ENCODE peak calls at places on chromosomes 7 and 10, in five cellular contexts. L is pancreas, T is cardiac muscle cell, M is mammary epithelial cell, D is astrocyte. F is an unnamed sample.

GRCh38 chr7:76080211-76080610 is 32.3 kb downstream of the MDH2 start:
- DNase-seq in M (no peak), T (no peak), D (no peak), L (no peak), F (no peak)

GRCh38 chr10:86967481-86967941 is 771 bp upstream of the ADIRF start:
- DNase-seq in M (no peak), T (no peak), D (no peak), L (no peak), F (no peak)

GRCh38 chr10:104120061-104120460 is 1.9 kb upstream of the SFR1 start:
- DNase-seq in L (no peak), T (no peak), M (peak; percentile 89), D (no peak), F (peak; percentile 30)

GRCh38 chr10:122849900-122850605 is 4.4 kb upstream of the CUZD1 start:
- DNase-seq in M (no peak), L (peak; percentile 63), T (no peak), D (peak; percentile 11), F (no peak)

GRCh38 chr7:80385512-80385911 is 126.4 kb downstream of the GNAT3 start:
- DNase-seq in L (no peak), D (no peak), T (no peak), M (peak; percentile 34), F (no peak)

GRCh38 chr7:36119005-36119711 is 33.9 kb upstream of the EEPD1 start:
- DNase-seq in L (no peak), M (peak; percentile 94), T (no peak), D (peak; percentile 94), F (peak; percentile 99)

GRCh38 chr10:82438277-82438676 is 563.3 kb downstream of the NRG3 start:
- DNase-seq in T (no peak), M (no peak), L (no peak), D (no peak), F (no peak)

GRCh38 chr7:65475734-65476319 is 102.2 kb downstream of the ZNF92 start:
- DNase-seq in L (no peak), M (peak; percentile 58), D (peak; percentile 36), T (no peak), F (no peak)

GRCh38 chr7:73438547-73439245 is 5.1 kb downstream of the FZD9 start:
- DNase-seq in M (no peak), D (no peak), T (no peak), L (no peak), F (no peak)

GRCh38 chr7:94763268-94763667 is 107.3 kb upstream of the SGCE start:
- DNase-seq in D (no peak), T (no peak), M (no peak), L (no peak), F (peak; percentile 58)

GRCh38 chr7:24825315-24825917 is 68.2 kb upstream of the GSDME start:
- DNase-seq in M (peak; percentile 57), D (no peak), T (no peak), L (no peak), F (no peak)

GRCh38 chr10:103448751-103449150 is 3.4 kb downstream of the CALHM2 start:
- DNase-seq in T (no peak), D (peak; percentile 72), L (no peak), M (peak; percentile 73), F (peak; percentile 90)

GRCh38 chr10:30396708-30397107 is 37.3 kb upstream of the MAP3K8 start:
- DNase-seq in M (no peak), T (no peak), D (no peak), L (no peak), F (no peak)

GRCh38 chr10:95513941-95514392 is 47.2 kb downstream of the SORBS1 start:
- DNase-seq in L (peak; percentile 70), D (peak; percentile 79), T (no peak), M (peak; percentile 77), F (peak; percentile 27)

GRCh38 chr10:24680647-24681475 is 42.8 kb downstream of the ARHGAP21 start:
- DNase-seq in M (no peak), L (no peak), T (no peak), D (peak; percentile 72), F (peak; percentile 72)

GRCh38 chr10:48306870-48307531 is 524 bp downstream of the MAPK8 start:
- DNase-seq in D (peak; percentile 36), T (peak; percentile 77), M (peak; percentile 32), L (no peak), F (peak; percentile 20)

GRCh38 chr10:9296206-9296605 is 1241.7 kb downstream of the GATA3 start:
- DNase-seq in T (no peak), D (peak; percentile 15), M (no peak), L (no peak), F (no peak)

GRCh38 chr10:66786705-66787104 is 139.1 kb upstream of the LRRTM3 start:
- DNase-seq in L (no peak), M (no peak), D (no peak), T (no peak), F (no peak)

GRCh38 chr10:23892296-23892695 is 316.6 kb upstream of the KIAA1217 start:
- DNase-seq in T (no peak), M (peak; percentile 29), L (no peak), D (peak; percentile 33), F (no peak)

GRCh38 chr7:31890198-31890597 is 180.0 kb downstream of the PDE1C start:
- DNase-seq in M (peak; percentile 83), D (no peak), L (no peak), T (no peak), F (no peak)

GRCh38 chr7:129376778-129377700 is 57.2 kb upstream of the STRIP2 start:
- DNase-seq in D (peak; percentile 21), L (no peak), M (peak; percentile 39), T (no peak), F (peak; percentile 38)

GRCh38 chr10:103021150-103021896 is 103.2 kb downstream of the CNNM2 start:
- DNase-seq in T (no peak), L (no peak), M (no peak), D (peak; percentile 4), F (no peak)

GRCh38 chr10:130658687-130659290 is 522.6 kb downstream of the GLRX3 start:
- DNase-seq in T (no peak), M (no peak), L (no peak), D (no peak), F (no peak)

GRCh38 chr10:43255644-43256431 is 11.0 kb downstream of the RASGEF1A start:
- DNase-seq in T (peak; percentile 47), D (no peak), L (no peak), M (no peak), F (peak; percentile 4)

GRCh38 chr10:43028143-43028542 is 48.7 kb upstream of the RET start:
- DNase-seq in L (no peak), T (no peak), M (no peak), D (no peak), F (no peak)

GRCh38 chr10:76881477-76882220 is 756.0 kb downstream of the KCNMA1 start:
- DNase-seq in M (peak; percentile 9), T (no peak), D (no peak), L (no peak), F (peak; percentile 31)

GRCh38 chr7:70736715-70737460 is 395.1 kb upstream of the GALNT17 start:
- DNase-seq in T (no peak), M (peak; percentile 24), D (peak; percentile 91), L (no peak), F (peak; percentile 92)

GRCh38 chr10:132382231-132382922 is 14.6 kb upstream of the PWWP2B start:
- DNase-seq in T (no peak), L (peak; percentile 6), D (peak; percentile 45), M (no peak), F (no peak)

GRCh38 chr7:2037805-2038635 is 194.7 kb downstream of the MAD1L1 start:
- DNase-seq in T (no peak), D (peak; percentile 68), L (peak; percentile 34), M (no peak), F (peak; percentile 94)

GRCh38 chr10:102322914-102323313 is 72.6 kb upstream of the NFKB2 start:
- DNase-seq in L (no peak), D (peak; percentile 74), T (no peak), M (no peak), F (no peak)

GRCh38 chr7:127927339-127927679 is 103.9 kb downstream of the LRRC4 start:
- DNase-seq in T (peak; percentile 51), D (peak; percentile 60), L (peak; percentile 41), M (no peak), F (peak; percentile 80)

DNA sequence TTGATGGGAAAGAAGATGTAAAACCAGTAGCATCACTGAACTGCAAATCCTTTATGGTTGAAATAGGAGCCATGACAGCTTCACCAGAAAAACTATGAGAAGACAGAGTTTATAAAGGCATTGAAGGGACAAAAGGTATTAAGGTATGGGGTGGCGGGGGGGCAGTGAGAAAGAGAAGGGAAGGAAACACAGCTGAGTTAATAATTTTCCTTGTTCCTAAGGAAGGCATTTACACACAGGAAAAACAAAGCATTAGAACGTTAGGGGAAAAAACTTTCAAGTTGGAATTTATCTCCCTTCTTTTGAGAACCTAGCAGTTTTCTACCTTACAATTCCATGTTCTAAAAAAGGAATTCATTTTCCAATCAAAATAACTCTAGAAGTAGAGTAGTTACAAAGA is 4.4 kb downstream of the LARP4B start:
- DNase-seq in D (no peak), T (no peak), M (no peak), L (no peak), F (no peak)
- H3K4me3 ChIP-seq in D (no peak overlapping the region), T (no peak overlapping the region), M (no peak overlapping the region), L (no peak overlapping the region), F (no peak overlapping the region)

DNA sequence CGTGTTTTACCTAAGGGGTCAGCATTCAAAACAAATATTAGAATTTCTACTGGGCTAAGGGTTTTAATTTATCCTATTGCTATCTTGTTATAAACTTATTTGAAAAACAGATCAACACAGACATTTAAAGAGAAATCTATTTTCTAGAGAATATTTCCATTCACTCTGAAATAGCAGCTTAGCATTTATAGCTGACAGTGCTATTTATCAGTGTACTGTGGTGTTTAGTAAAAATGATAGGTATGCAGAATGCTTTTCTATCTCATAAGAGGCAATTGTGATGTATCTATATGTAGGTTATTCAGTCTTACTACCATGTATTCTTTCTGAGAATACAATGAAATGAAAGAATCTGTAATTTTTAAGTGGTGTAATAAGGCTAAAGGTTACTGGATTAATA is 1077.4 kb downstream of the REEP3 start:
- DNase-seq in M (no peak), L (no peak), T (no peak), D (no peak), F (no peak)
- TF ChIP-seq CTCF in M (no peak), L (no peak), T (no peak), D (no peak), F (no peak)

DNA sequence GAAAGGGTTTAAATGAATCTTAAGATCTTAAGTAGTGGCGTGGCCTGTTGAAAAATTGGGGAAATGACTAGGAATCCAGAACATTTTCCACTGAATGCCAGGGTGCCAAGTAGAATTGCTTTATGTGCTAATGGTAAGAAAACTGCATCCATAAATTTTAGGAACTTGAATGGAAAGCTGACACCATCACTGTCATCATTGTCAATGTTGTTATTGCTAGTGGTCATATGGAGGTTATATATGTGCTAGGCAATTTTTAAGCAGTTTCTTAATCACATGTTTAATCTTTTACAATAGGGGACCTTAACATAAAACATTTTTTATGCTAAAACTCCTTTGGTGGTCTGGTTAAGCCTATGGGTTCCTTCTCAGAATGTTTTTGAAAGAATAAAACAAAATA is 13.1 kb downstream of the MARCHF5 start:
- DNase-seq in L (no peak), D (no peak), M (no peak), T (no peak), F (no peak)
- H3K4me3 ChIP-seq in L (no peak overlapping the region), D (no peak overlapping the region), M (no peak overlapping the region), T (no peak overlapping the region), F (no peak overlapping the region)

DNA sequence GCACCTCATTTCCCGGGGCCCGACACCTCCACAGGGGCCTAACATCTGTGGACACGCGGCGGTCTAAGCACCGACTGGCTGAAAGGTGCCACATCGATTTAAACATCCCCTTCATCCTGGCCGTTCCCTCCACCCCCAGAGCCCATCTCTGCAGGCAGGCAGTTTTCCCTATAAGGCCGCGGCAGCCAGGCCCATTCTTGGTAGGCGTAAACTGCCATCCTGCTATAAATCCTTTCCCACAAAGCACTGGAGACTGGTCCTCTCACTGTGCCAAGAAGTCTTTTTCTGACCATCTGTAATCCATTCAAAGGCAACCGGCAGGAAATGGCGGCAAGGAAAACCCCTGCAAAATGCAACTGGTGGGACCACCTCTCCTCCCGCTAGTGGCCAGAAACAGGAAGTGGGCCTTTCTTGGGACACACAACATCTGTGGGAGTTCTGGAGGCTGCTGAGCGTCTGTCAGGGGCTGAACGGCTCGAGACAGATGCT is 22.4 kb downstream of the ATXN7L1 start:
- DNase-seq in L (no peak), T (no peak), D (no peak), M (no peak), F (no peak)
- TF ChIP-seq CTCF in L (no peak), T (peak; percentile 12), D (no peak), M (no peak), F (peak; percentile 1)